ENCODE peak calls at places on chromosome 11, in seven cellular contexts. S is CD4-positive, alpha-beta T cell; N is endothelial cell; Q is RWPE1; C is dorsolateral prefrontal cortex; L is omental fat pad; H is tibial nerve. B is an unnamed sample.

GRCh38 chr11:118629761-118630661 is 22.6 kb downstream of the PHLDB1 start:
- DNase-seq in S (no peak), N (no peak), Q (peak; percentile 37), C (no peak), L (no peak), H (no peak), B (no peak)

GRCh38 chr11:1400168-1401000 is 10.7 kb downstream of the BRSK2 start:
- DNase-seq in S (no peak), N (no peak), Q (no peak), C (no peak), L (no peak), H (no peak), B (no peak)

GRCh38 chr11:86896486-86896885 is 58.7 kb downstream of the FZD4 start:
- DNase-seq in S (no peak), N (no peak), Q (no peak), C (no peak), L (no peak), H (no peak), B (no peak)

GRCh38 chr11:57434640-57435546 is 8.0 kb upstream of the SLC43A3 start:
- DNase-seq in S (no peak), N (no peak), Q (peak; percentile 85), C (no peak), L (no peak), H (peak; percentile 64), B (no peak)

GRCh38 chr11:18171377-18172000 is 1.1 kb upstream of the MRGPRX4 start:
- DNase-seq in S (no peak), N (peak; percentile 33), Q (peak; percentile 25), C (no peak), L (no peak), H (peak; percentile 16), B (no peak)

GRCh38 chr11:128532016-128532570 is 55.3 kb downstream of the ETS1 start:
- DNase-seq in S (no peak), N (no peak), Q (no peak), C (peak; percentile 91), L (no peak), H (no peak), B (no peak)

GRCh38 chr11:57888385-57888784 is 126.8 kb downstream of the CTNND1 start:
- DNase-seq in S (no peak), N (no peak), Q (no peak), C (no peak), L (no peak), H (no peak), B (no peak)

GRCh38 chr11:79367844-79368243 is 73.0 kb downstream of the TENM4 start:
- DNase-seq in S (no peak), N (no peak), Q (no peak), C (no peak), L (no peak), H (no peak), B (no peak)

GRCh38 chr11:127962416-127962815 is 624.9 kb downstream of the ETS1 start:
- DNase-seq in S (no peak), N (no peak), Q (no peak), C (no peak), L (no peak), H (no peak), B (no peak)

GRCh38 chr11:116078101-116078561 is 573.9 kb upstream of the CADM1 start:
- DNase-seq in S (no peak), N (peak; percentile 38), Q (no peak), C (no peak), L (no peak), H (no peak), B (no peak)

GRCh38 chr11:47998733-47999359 is 18.5 kb downstream of the PTPRJ start:
- DNase-seq in S (no peak), N (no peak), Q (no peak), C (no peak), L (no peak), H (no peak), B (no peak)

GRCh38 chr11:82701847-82702520 is 31.7 kb downstream of the FAM181B start:
- DNase-seq in S (no peak), N (peak; percentile 64), Q (peak; percentile 20), C (no peak), L (no peak), H (peak; percentile 30), B (no peak)

GRCh38 chr11:78666675-78667129 is 92.0 kb upstream of the NARS2 start:
- DNase-seq in S (no peak), N (no peak), Q (no peak), C (no peak), L (no peak), H (no peak), B (no peak)

DNA sequence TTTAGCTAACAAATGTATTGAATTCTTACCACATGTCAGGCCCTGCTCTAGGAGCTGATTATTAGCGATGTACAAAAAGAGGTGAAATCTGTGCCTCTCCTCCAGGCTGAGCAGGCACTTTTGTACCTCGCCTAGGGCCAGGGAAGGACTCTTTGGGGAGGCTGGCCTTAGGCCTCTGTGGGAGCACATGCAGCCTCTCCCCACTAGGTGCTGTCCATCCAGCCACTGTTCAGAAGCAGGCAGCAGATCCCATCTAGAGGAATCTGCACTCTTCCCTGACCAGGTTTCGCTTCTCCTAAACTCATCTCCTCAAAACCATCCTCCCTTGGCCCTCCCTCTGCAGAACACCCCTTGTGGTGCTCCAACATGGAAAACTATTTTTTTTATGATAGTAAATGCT is 51.9 kb upstream of the WT1 start:
- DNase-seq in S (no peak), N (peak; percentile 25), Q (peak; percentile 16), C (no peak), L (no peak), H (no peak), B (no peak)
- TF ChIP-seq CTCF in S (no peak), N (peak; percentile 36), Q (no peak), C (no peak), L (no peak), H (no peak), B (no peak)

DNA sequence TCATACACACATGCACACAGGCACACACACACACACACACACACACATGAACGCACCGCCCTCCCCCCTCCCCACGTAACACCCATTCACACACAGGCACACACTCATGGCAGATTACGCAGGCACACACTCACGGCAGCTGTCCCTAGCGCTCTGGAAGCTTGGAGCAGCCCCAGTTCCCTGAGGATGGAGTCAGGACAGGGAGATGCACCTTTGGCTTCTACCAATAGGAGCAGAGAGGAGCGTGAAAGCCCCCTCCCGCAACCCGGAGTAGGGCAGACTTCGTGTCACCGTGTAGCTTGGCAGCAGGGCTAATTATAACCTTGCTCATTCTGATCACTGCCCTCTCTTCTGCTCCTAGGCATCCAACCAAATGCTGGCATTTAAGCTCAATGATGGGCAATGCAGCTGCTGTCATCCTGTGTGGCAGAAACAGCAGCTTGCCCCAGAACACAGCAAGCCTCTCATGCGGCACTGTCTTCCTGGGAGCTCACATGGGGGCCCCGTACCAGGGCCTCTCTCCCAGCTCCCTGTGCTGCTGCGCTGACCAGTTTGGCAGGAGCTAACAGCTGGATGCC is 31.9 kb downstream of the ANKK1 start:
- DNase-seq in S (no peak), N (no peak), Q (no peak), C (no peak), L (no peak), H (no peak), B (no peak)
- TF ChIP-seq CTCF in S (no peak), N (no peak), Q (no peak), C (no peak), L (no peak), H (no peak), B (no peak)

GRCh38 chr11:6650104-6650503 is 5.5 kb downstream of the DCHS1 start:
- DNase-seq in S (no peak), N (no peak), Q (no peak), C (no peak), L (no peak), H (no peak), B (no peak)

GRCh38 chr11:6646631-6647281 is 8.9 kb downstream of the DCHS1 start:
- DNase-seq in S (no peak), N (no peak), Q (no peak), C (no peak), L (no peak), H (peak; percentile 72), B (no peak)

GRCh38 chr11:6647836-6648235 is 7.8 kb downstream of the DCHS1 start:
- DNase-seq in S (no peak), N (no peak), Q (no peak), C (no peak), L (no peak), H (no peak), B (no peak)

GRCh38 chr11:6647282-6647679 is 8.3 kb downstream of the DCHS1 start:
- DNase-seq in S (no peak), N (no peak), Q (no peak), C (no peak), L (no peak), H (no peak), B (no peak)

GRCh38 chr11:6648505-6648904 is 7.1 kb downstream of the DCHS1 start:
- DNase-seq in S (no peak), N (no peak), Q (no peak), C (no peak), L (no peak), H (no peak), B (no peak)
- TF ChIP-seq CTCF in S (no peak), N (no peak), Q (no peak), C (no peak), L (no peak), H (no peak), B (no peak)

GRCh38 chr11:69241075-69241740 is 52.7 kb upstream of the MYEOV start:
- DNase-seq in S (no peak), N (no peak), Q (no peak), C (no peak), L (no peak), H (no peak), B (no peak)

GRCh38 chr11:69241844-69242582 is 51.9 kb upstream of the MYEOV start:
- DNase-seq in S (no peak), N (no peak), Q (no peak), C (no peak), L (no peak), H (no peak), B (no peak)

GRCh38 chr11:69239320-69240040 is 54.5 kb upstream of the MYEOV start:
- DNase-seq in S (no peak), N (no peak), Q (no peak), C (no peak), L (no peak), H (no peak), B (peak; percentile 14)

GRCh38 chr11:69238562-69239319 is 55.2 kb upstream of the MYEOV start:
- DNase-seq in S (no peak), N (no peak), Q (no peak), C (no peak), L (no peak), H (no peak), B (no peak)

GRCh38 chr11:69240332-69241074 is 53.5 kb upstream of the MYEOV start:
- DNase-seq in S (no peak), N (no peak), Q (no peak), C (no peak), L (no peak), H (no peak), B (no peak)
- TF ChIP-seq CTCF in S (no peak), N (no peak), Q (no peak), C (no peak), L (no peak), H (no peak), B (peak; percentile 16)

GRCh38 chr11:123561046-123561781 is 93.2 kb downstream of the SCN3B start:
- DNase-seq in S (no peak), N (peak; percentile 57), Q (no peak), C (no peak), L (no peak), H (no peak), B (peak; percentile 42)
- TF ChIP-seq CTCF in S (no peak), N (no peak), Q (no peak), C (no peak), L (no peak), H (no peak), B (no peak)

B was measured in mesothelial cell of epicardium.